ENCODE peak calls at places on chromosomes 4 and X, in ten cellular contexts. One of them, this sample, is unnamed. For H3K27me3 and H3K4me1, the result is how much of the 10 kb centered on the place peaks cover.

GRCh38 chrX:68938244-68939004 is 109.6 kb downstream of the EFNB1 start:
- DNase-seq in transverse colon: peak
- DNase-seq in stomach: no peak
- DNase-seq in heart left ventricle: peak
- DNase-seq in IMR-90: peak
- DNase-seq in body of pancreas: no peak
- DNase-seq in right lobe of liver: no peak
- DNase-seq in suprapubic skin: no peak
- DNase-seq in ovary: no peak
- DNase-seq in HCT116: no peak
- DNase-seq in this sample: peak

GRCh38 chr4:24857996-24858395 is 54.8 kb downstream of the CCDC149 start:
- DNase-seq in transverse colon: no peak
- DNase-seq in stomach: no peak
- DNase-seq in heart left ventricle: no peak
- DNase-seq in IMR-90: peak
- DNase-seq in body of pancreas: no peak
- DNase-seq in right lobe of liver: no peak
- DNase-seq in suprapubic skin: no peak
- DNase-seq in ovary: no peak
- DNase-seq in HCT116: no peak
- DNase-seq in this sample: no peak

GRCh38 chrX:34687095-34687494 is 30.0 kb upstream of the TMEM47 start:
- DNase-seq in transverse colon: no peak
- DNase-seq in stomach: no peak
- DNase-seq in heart left ventricle: no peak
- DNase-seq in IMR-90: no peak
- DNase-seq in body of pancreas: no peak
- DNase-seq in right lobe of liver: no peak
- DNase-seq in suprapubic skin: no peak
- DNase-seq in ovary: no peak
- DNase-seq in HCT116: no peak
- DNase-seq in this sample: no peak

GRCh38 chr4:40241936-40242590 is 45.2 kb downstream of the RHOH start:
- DNase-seq in transverse colon: no peak
- DNase-seq in stomach: no peak
- DNase-seq in heart left ventricle: no peak
- DNase-seq in IMR-90: no peak
- DNase-seq in body of pancreas: no peak
- DNase-seq in right lobe of liver: no peak
- DNase-seq in suprapubic skin: no peak
- DNase-seq in ovary: no peak
- DNase-seq in HCT116: no peak
- DNase-seq in this sample: no peak

GRCh38 chr4:57080781-57081650 is 29.2 kb downstream of the IGFBP7 start:
- DNase-seq in transverse colon: no peak
- DNase-seq in stomach: no peak
- DNase-seq in heart left ventricle: no peak
- DNase-seq in IMR-90: peak
- DNase-seq in body of pancreas: no peak
- DNase-seq in right lobe of liver: no peak
- DNase-seq in suprapubic skin: no peak
- DNase-seq in ovary: no peak
- DNase-seq in HCT116: no peak
- DNase-seq in this sample: no peak

GRCh38 chr4:8893624-8894423 is 22.2 kb upstream of the HMX1 start:
- DNase-seq in transverse colon: no peak
- DNase-seq in stomach: no peak
- DNase-seq in heart left ventricle: no peak
- DNase-seq in IMR-90: no peak
- DNase-seq in body of pancreas: no peak
- DNase-seq in right lobe of liver: no peak
- DNase-seq in suprapubic skin: no peak
- DNase-seq in ovary: no peak
- DNase-seq in HCT116: no peak
- DNase-seq in this sample: no peak

GRCh38 chr4:14028862-14029261 is 401.3 kb upstream of the BOD1L1 start:
- DNase-seq in transverse colon: no peak
- DNase-seq in stomach: no peak
- DNase-seq in heart left ventricle: peak
- DNase-seq in IMR-90: no peak
- DNase-seq in body of pancreas: no peak
- DNase-seq in right lobe of liver: no peak
- DNase-seq in suprapubic skin: no peak
- DNase-seq in ovary: no peak
- DNase-seq in HCT116: no peak
- DNase-seq in this sample: no peak

GRCh38 chrX:113512700-113513395 is 672.2 kb upstream of the AMOT start:
- DNase-seq in transverse colon: no peak
- DNase-seq in stomach: no peak
- DNase-seq in heart left ventricle: no peak
- DNase-seq in IMR-90: peak
- DNase-seq in body of pancreas: no peak
- DNase-seq in right lobe of liver: no peak
- DNase-seq in suprapubic skin: no peak
- DNase-seq in ovary: no peak
- DNase-seq in HCT116: peak
- DNase-seq in this sample: no peak

GRCh38 chr4:53925050-53925605 is 139.3 kb downstream of the CHIC2 start:
- DNase-seq in transverse colon: no peak
- DNase-seq in stomach: no peak
- DNase-seq in heart left ventricle: no peak
- DNase-seq in IMR-90: no peak
- DNase-seq in body of pancreas: no peak
- DNase-seq in right lobe of liver: no peak
- DNase-seq in suprapubic skin: no peak
- DNase-seq in ovary: no peak
- DNase-seq in HCT116: no peak
- DNase-seq in this sample: no peak

GRCh38 chrX:56793112-56793430 is 64.0 kb downstream of the NBDY start:
- DNase-seq in transverse colon: no peak
- DNase-seq in stomach: peak
- DNase-seq in heart left ventricle: no peak
- DNase-seq in IMR-90: no peak
- DNase-seq in body of pancreas: no peak
- DNase-seq in right lobe of liver: no peak
- DNase-seq in suprapubic skin: no peak
- DNase-seq in ovary: no peak
- DNase-seq in HCT116: no peak
- DNase-seq in this sample: no peak

GRCh38 chr4:113394108-113394729 is 344.8 kb downstream of the ANK2 start:
- DNase-seq in transverse colon: no peak
- DNase-seq in stomach: no peak
- DNase-seq in heart left ventricle: no peak
- DNase-seq in IMR-90: no peak
- DNase-seq in body of pancreas: no peak
- DNase-seq in right lobe of liver: no peak
- DNase-seq in suprapubic skin: no peak
- DNase-seq in ovary: no peak
- DNase-seq in HCT116: no peak
- DNase-seq in this sample: no peak
- H3K27me3 ChIP-seq in transverse colon: under half
- H3K27me3 ChIP-seq in stomach: under half
- H3K27me3 ChIP-seq in heart left ventricle: under half
- H3K27me3 ChIP-seq in IMR-90: under half
- H3K27me3 ChIP-seq in body of pancreas: under half
- H3K27me3 ChIP-seq in right lobe of liver: under half
- H3K27me3 ChIP-seq in suprapubic skin: under half
- H3K27me3 ChIP-seq in ovary: under half
- H3K27me3 ChIP-seq in HCT116: under half
- H3K27me3 ChIP-seq in this sample: under half

GRCh38 chr4:159158989-159159388 is 56.1 kb downstream of the RAPGEF2 start:
- DNase-seq in transverse colon: no peak
- DNase-seq in stomach: no peak
- DNase-seq in heart left ventricle: no peak
- DNase-seq in IMR-90: no peak
- DNase-seq in body of pancreas: no peak
- DNase-seq in right lobe of liver: no peak
- DNase-seq in suprapubic skin: no peak
- DNase-seq in ovary: no peak
- DNase-seq in HCT116: no peak
- DNase-seq in this sample: no peak
- H3K4me1 ChIP-seq in transverse colon: under half
- H3K4me1 ChIP-seq in stomach: under half
- H3K4me1 ChIP-seq in heart left ventricle: half or more
- H3K4me1 ChIP-seq in IMR-90: under half
- H3K4me1 ChIP-seq in body of pancreas: under half
- H3K4me1 ChIP-seq in right lobe of liver: under half
- H3K4me1 ChIP-seq in suprapubic skin: under half
- H3K4me1 ChIP-seq in ovary: under half
- H3K4me1 ChIP-seq in HCT116: under half
- H3K4me1 ChIP-seq in this sample: under half

GRCh38 chr4:128865132-128865531 is 55.6 kb downstream of the JADE1 start:
- DNase-seq in transverse colon: no peak
- DNase-seq in stomach: no peak
- DNase-seq in heart left ventricle: no peak
- DNase-seq in IMR-90: no peak
- DNase-seq in body of pancreas: no peak
- DNase-seq in right lobe of liver: no peak
- DNase-seq in suprapubic skin: no peak
- DNase-seq in ovary: no peak
- DNase-seq in HCT116: no peak
- DNase-seq in this sample: no peak

GRCh38 chr4:128861856-128862518 is 52.5 kb downstream of the JADE1 start:
- DNase-seq in transverse colon: no peak
- DNase-seq in stomach: no peak
- DNase-seq in heart left ventricle: no peak
- DNase-seq in IMR-90: no peak
- DNase-seq in body of pancreas: no peak
- DNase-seq in right lobe of liver: no peak
- DNase-seq in suprapubic skin: no peak
- DNase-seq in ovary: no peak
- DNase-seq in HCT116: no peak
- DNase-seq in this sample: peak

GRCh38 chr4:128859887-128860774 is 50.6 kb downstream of the JADE1 start:
- DNase-seq in transverse colon: no peak
- DNase-seq in stomach: no peak
- DNase-seq in heart left ventricle: no peak
- DNase-seq in IMR-90: peak
- DNase-seq in body of pancreas: no peak
- DNase-seq in right lobe of liver: no peak
- DNase-seq in suprapubic skin: no peak
- DNase-seq in ovary: no peak
- DNase-seq in HCT116: no peak
- DNase-seq in this sample: no peak

GRCh38 chr4:128863314-128864075 is 54.0 kb downstream of the JADE1 start:
- DNase-seq in transverse colon: peak
- DNase-seq in stomach: peak
- DNase-seq in heart left ventricle: peak
- DNase-seq in IMR-90: peak
- DNase-seq in body of pancreas: peak
- DNase-seq in right lobe of liver: peak
- DNase-seq in suprapubic skin: peak
- DNase-seq in ovary: peak
- DNase-seq in HCT116: peak
- DNase-seq in this sample: peak

DNA sequence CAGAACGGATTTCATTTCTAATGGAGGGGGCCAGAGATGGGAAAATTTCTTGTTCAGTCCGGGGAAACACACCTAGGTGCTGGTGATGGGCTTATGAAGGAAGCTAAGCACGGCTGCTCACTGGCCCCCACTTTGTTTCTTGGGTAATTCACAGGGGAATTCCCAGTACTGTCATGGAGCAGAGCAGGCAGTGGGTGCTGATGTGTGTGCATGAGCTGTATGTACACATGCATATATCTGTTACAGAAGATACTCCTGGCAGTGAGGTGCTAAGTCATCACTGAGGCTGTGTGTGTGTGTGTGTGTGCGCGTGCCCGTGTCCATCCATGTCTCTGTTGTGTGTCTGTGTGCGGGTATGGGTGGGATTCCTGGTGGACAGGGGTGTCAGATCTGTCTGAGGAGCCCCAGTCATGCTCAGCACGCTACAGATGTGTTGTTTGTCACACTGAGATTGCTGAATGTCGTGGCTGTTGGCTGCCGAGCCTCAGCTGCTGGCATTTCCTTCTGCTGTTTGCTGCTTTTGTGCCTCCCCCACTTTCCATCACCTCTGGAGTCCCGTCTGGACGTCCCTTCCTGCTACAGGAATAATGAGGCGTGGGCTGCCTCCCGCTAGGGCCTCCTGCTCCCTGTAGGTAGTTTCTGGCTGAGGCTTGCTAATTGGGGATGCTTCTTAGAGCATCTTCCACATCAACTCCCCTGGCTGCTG is 53.3 kb downstream of the JADE1 start:
- DNase-seq in transverse colon: no peak
- DNase-seq in stomach: no peak
- DNase-seq in heart left ventricle: no peak
- DNase-seq in IMR-90: peak
- DNase-seq in body of pancreas: no peak
- DNase-seq in right lobe of liver: no peak
- DNase-seq in suprapubic skin: no peak
- DNase-seq in ovary: no peak
- DNase-seq in HCT116: no peak
- DNase-seq in this sample: peak
- TF ChIP-seq POLR2A in transverse colon: no peak
- TF ChIP-seq POLR2A in stomach: no peak
- TF ChIP-seq POLR2A in heart left ventricle: no peak
- TF ChIP-seq POLR2A in IMR-90: no peak
- TF ChIP-seq POLR2A in body of pancreas: no peak
- TF ChIP-seq POLR2A in right lobe of liver: no peak
- TF ChIP-seq POLR2A in suprapubic skin: no peak
- TF ChIP-seq POLR2A in ovary: no peak
- TF ChIP-seq POLR2A in HCT116: no peak
- TF ChIP-seq POLR2A in this sample: no peak

DNA sequence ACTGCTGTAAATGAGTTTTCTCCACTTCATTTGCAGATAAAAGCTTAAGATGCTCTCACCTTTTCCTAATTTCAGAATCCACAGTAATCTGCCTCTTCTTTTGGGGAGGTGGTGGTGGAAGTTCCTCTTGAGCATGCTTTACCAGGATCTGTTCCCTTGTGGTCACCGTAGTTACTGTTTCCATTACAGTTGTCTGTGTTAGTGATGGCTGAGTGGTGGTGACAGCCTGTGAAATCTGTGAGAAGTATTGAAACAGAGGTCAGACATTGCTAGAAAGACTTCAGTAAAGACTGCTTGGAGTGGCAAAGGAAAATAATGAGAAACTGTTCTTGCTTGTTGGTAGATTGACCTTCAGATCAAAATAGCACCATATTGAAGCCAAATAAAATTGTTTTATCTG is 666.2 kb downstream of the DMD start:
- DNase-seq in transverse colon: no peak
- DNase-seq in stomach: no peak
- DNase-seq in heart left ventricle: no peak
- DNase-seq in IMR-90: no peak
- DNase-seq in body of pancreas: no peak
- DNase-seq in right lobe of liver: no peak
- DNase-seq in suprapubic skin: no peak
- DNase-seq in ovary: no peak
- DNase-seq in HCT116: no peak
- DNase-seq in this sample: no peak
- H3K27me3 ChIP-seq in transverse colon: under half
- H3K27me3 ChIP-seq in stomach: under half
- H3K27me3 ChIP-seq in heart left ventricle: under half
- H3K27me3 ChIP-seq in IMR-90: under half
- H3K27me3 ChIP-seq in body of pancreas: under half
- H3K27me3 ChIP-seq in right lobe of liver: under half
- H3K27me3 ChIP-seq in suprapubic skin: under half
- H3K27me3 ChIP-seq in ovary: under half
- H3K27me3 ChIP-seq in HCT116: under half
- H3K27me3 ChIP-seq in this sample: under half

GRCh38 chrX:24482823-24483410 is 17.8 kb downstream of the PDK3 start:
- DNase-seq in transverse colon: no peak
- DNase-seq in stomach: no peak
- DNase-seq in heart left ventricle: no peak
- DNase-seq in IMR-90: no peak
- DNase-seq in body of pancreas: no peak
- DNase-seq in right lobe of liver: no peak
- DNase-seq in suprapubic skin: no peak
- DNase-seq in ovary: no peak
- DNase-seq in HCT116: no peak
- DNase-seq in this sample: no peak
- H3K4me1 ChIP-seq in transverse colon: under half
- H3K4me1 ChIP-seq in stomach: under half
- H3K4me1 ChIP-seq in heart left ventricle: under half
- H3K4me1 ChIP-seq in IMR-90: under half
- H3K4me1 ChIP-seq in body of pancreas: under half
- H3K4me1 ChIP-seq in right lobe of liver: under half
- H3K4me1 ChIP-seq in suprapubic skin: under half
- H3K4me1 ChIP-seq in ovary: under half
- H3K4me1 ChIP-seq in HCT116: under half
- H3K4me1 ChIP-seq in this sample: under half

This sample was measured in spleen.